ENCODE peak calls at places on chromosome 5, in nine cellular contexts. One of them, this sample, is unnamed.

GRCh38 chr5:179806250-179807045 is at the start of gene MGAT4B:
- DNase-seq in mesenchymal stem cell: peak; percentile 70
- DNase-seq in colonic mucosa: peak; percentile 83
- DNase-seq in HCT116: no peak
- DNase-seq in H1: peak; percentile 78
- DNase-seq in fibroblast of lung: peak; percentile 70
- DNase-seq in Karpas-422: peak; percentile 91
- DNase-seq in HepG2: no peak
- DNase-seq in IMR-90: peak; percentile 70
- DNase-seq in this sample: peak; percentile 48

GRCh38 chr5:32991416-32991805 is 280.3 kb downstream of the NPR3 start:
- DNase-seq in mesenchymal stem cell: no peak
- DNase-seq in colonic mucosa: no peak
- DNase-seq in HCT116: no peak
- DNase-seq in H1: no peak
- DNase-seq in fibroblast of lung: no peak
- DNase-seq in Karpas-422: no peak
- DNase-seq in HepG2: no peak
- DNase-seq in IMR-90: no peak
- DNase-seq in this sample: no peak

GRCh38 chr5:171874210-171874609 is 88.6 kb downstream of the SMIM23 start:
- DNase-seq in mesenchymal stem cell: peak; percentile 59
- DNase-seq in colonic mucosa: no peak
- DNase-seq in HCT116: no peak
- DNase-seq in H1: no peak
- DNase-seq in fibroblast of lung: peak; percentile 72
- DNase-seq in Karpas-422: no peak
- DNase-seq in HepG2: no peak
- DNase-seq in IMR-90: peak; percentile 45
- DNase-seq in this sample: no peak

GRCh38 chr5:60259730-60260129 is 366.2 kb upstream of the PDE4D start:
- DNase-seq in mesenchymal stem cell: no peak
- DNase-seq in colonic mucosa: no peak
- DNase-seq in HCT116: no peak
- DNase-seq in H1: no peak
- DNase-seq in fibroblast of lung: no peak
- DNase-seq in Karpas-422: no peak
- DNase-seq in HepG2: no peak
- DNase-seq in IMR-90: no peak
- DNase-seq in this sample: no peak

GRCh38 chr5:177116631-177117373 is 16.8 kb upstream of the NSD1 start:
- DNase-seq in mesenchymal stem cell: no peak
- DNase-seq in colonic mucosa: peak; percentile 85
- DNase-seq in HCT116: no peak
- DNase-seq in H1: peak; percentile 94
- DNase-seq in fibroblast of lung: peak; percentile 81
- DNase-seq in Karpas-422: no peak
- DNase-seq in HepG2: no peak
- DNase-seq in IMR-90: peak; percentile 53
- DNase-seq in this sample: peak; percentile 75

GRCh38 chr5:32760091-32760509 is 49.0 kb downstream of the NPR3 start:
- DNase-seq in mesenchymal stem cell: peak; percentile 92
- DNase-seq in colonic mucosa: no peak
- DNase-seq in HCT116: no peak
- DNase-seq in H1: no peak
- DNase-seq in fibroblast of lung: peak; percentile 98
- DNase-seq in Karpas-422: no peak
- DNase-seq in HepG2: peak; percentile 19
- DNase-seq in IMR-90: peak; percentile 98
- DNase-seq in this sample: peak; percentile 89

GRCh38 chr5:155082401-155082800 is 68.8 kb downstream of the KIF4B start:
- DNase-seq in mesenchymal stem cell: peak; percentile 62
- DNase-seq in colonic mucosa: no peak
- DNase-seq in HCT116: peak; percentile 28
- DNase-seq in H1: no peak
- DNase-seq in fibroblast of lung: peak; percentile 47
- DNase-seq in Karpas-422: no peak
- DNase-seq in HepG2: no peak
- DNase-seq in IMR-90: peak; percentile 84
- DNase-seq in this sample: peak; percentile 84

GRCh38 chr5:68242743-68243142 is 27.2 kb downstream of the PIK3R1 start:
- DNase-seq in mesenchymal stem cell: peak; percentile 74
- DNase-seq in colonic mucosa: no peak
- DNase-seq in HCT116: no peak
- DNase-seq in H1: no peak
- DNase-seq in fibroblast of lung: peak; percentile 56
- DNase-seq in Karpas-422: no peak
- DNase-seq in HepG2: no peak
- DNase-seq in IMR-90: peak; percentile 65
- DNase-seq in this sample: peak; percentile 74

GRCh38 chr5:123364443-123364842 is 58.8 kb downstream of the CEP120 start:
- DNase-seq in mesenchymal stem cell: peak; percentile 3
- DNase-seq in colonic mucosa: no peak
- DNase-seq in HCT116: no peak
- DNase-seq in H1: no peak
- DNase-seq in fibroblast of lung: peak; percentile 80
- DNase-seq in Karpas-422: no peak
- DNase-seq in HepG2: no peak
- DNase-seq in IMR-90: peak; percentile 77
- DNase-seq in this sample: no peak

GRCh38 chr5:173268750-173269580 is 34.0 kb upstream of the NKX2-5 start:
- DNase-seq in mesenchymal stem cell: no peak
- DNase-seq in colonic mucosa: no peak
- DNase-seq in HCT116: no peak
- DNase-seq in H1: no peak
- DNase-seq in fibroblast of lung: no peak
- DNase-seq in Karpas-422: no peak
- DNase-seq in HepG2: no peak
- DNase-seq in IMR-90: no peak
- DNase-seq in this sample: no peak

GRCh38 chr5:80711938-80712337 is 57.2 kb upstream of the DHFR start:
- DNase-seq in mesenchymal stem cell: peak; percentile 44
- DNase-seq in colonic mucosa: no peak
- DNase-seq in HCT116: peak; percentile 19
- DNase-seq in H1: no peak
- DNase-seq in fibroblast of lung: peak; percentile 47
- DNase-seq in Karpas-422: no peak
- DNase-seq in HepG2: peak; percentile 44
- DNase-seq in IMR-90: peak; percentile 34
- DNase-seq in this sample: no peak

GRCh38 chr5:160315968-160316367 is 3.6 kb upstream of the CCNJL start:
- DNase-seq in mesenchymal stem cell: peak; percentile 47
- DNase-seq in colonic mucosa: peak; percentile 69
- DNase-seq in HCT116: peak; percentile 68
- DNase-seq in H1: no peak
- DNase-seq in fibroblast of lung: no peak
- DNase-seq in Karpas-422: no peak
- DNase-seq in HepG2: peak; percentile 85
- DNase-seq in IMR-90: peak; percentile 73
- DNase-seq in this sample: peak; percentile 47

GRCh38 chr5:135012951-135013391 is 21.1 kb downstream of the PITX1 start:
- DNase-seq in mesenchymal stem cell: no peak
- DNase-seq in colonic mucosa: no peak
- DNase-seq in HCT116: no peak
- DNase-seq in H1: no peak
- DNase-seq in fibroblast of lung: no peak
- DNase-seq in Karpas-422: no peak
- DNase-seq in HepG2: no peak
- DNase-seq in IMR-90: no peak
- DNase-seq in this sample: no peak

DNA sequence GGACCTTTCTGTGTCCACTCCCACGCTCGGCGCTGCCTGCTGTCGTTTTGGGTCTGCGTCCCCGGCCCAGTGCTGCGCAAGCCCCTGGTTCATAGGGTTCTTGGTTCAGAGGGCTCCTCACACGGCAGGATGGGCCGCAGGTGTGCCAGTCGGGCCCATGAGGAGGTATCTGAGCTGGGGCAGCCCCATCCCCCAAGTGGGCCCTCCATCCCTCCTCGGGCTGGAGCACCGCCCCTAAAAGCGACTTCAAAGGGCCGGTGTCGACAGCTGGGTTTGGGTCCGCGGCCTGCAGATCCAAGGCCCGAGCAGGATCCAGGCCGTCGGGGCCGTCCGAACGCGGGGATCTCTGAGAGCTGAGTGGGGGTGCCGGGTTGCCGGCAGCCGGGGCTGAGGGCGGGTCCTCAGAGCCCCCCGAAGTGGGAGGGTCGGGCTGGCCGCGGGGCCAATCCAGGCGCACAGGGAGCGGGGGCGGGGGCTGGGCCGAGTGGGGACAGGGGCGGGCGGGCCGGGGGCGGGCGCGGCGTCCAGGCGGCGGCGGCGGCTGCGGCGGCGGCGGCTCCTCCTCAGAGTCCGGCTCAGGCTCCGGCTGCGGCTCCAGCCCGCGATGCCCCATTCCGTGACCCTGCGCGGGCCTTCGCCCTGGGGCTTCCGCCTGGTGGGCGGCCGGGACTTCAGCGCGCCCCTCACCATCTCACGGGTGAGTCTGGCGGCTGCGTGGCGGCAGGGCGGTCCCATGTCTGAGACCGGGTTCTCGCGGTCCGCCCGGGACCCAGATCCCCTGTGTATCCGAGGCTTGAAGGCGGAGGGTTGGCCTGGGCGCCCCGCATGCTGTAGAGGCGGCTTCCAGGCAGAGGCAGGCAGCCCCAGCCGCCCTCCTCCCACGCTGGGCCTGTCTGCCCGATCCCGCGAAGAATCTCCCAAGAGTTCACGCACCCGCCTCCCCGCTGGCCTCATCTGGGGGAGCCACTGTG is at the start of gene PDLIM4:
- DNase-seq in mesenchymal stem cell: peak; percentile 60
- DNase-seq in colonic mucosa: peak; percentile 23
- DNase-seq in HCT116: no peak
- DNase-seq in H1: peak; percentile 84
- DNase-seq in fibroblast of lung: peak; percentile 40
- DNase-seq in Karpas-422: no peak
- DNase-seq in HepG2: no peak
- DNase-seq in IMR-90: no peak
- DNase-seq in this sample: peak; percentile 25
- H3K4me3 ChIP-seq in mesenchymal stem cell: peak within 1 kb of the TSS; percentile 85
- H3K4me3 ChIP-seq in colonic mucosa: peak within 1 kb of the TSS; percentile 40
- H3K4me3 ChIP-seq in HCT116: no peak within 1 kb of the TSS
- H3K4me3 ChIP-seq in H1: peak within 1 kb of the TSS; percentile 63
- H3K4me3 ChIP-seq in fibroblast of lung: peak within 1 kb of the TSS; percentile 69
- H3K4me3 ChIP-seq in Karpas-422: no peak within 1 kb of the TSS
- H3K4me3 ChIP-seq in HepG2: peak within 1 kb of the TSS; percentile 54
- H3K4me3 ChIP-seq in IMR-90: peak within 1 kb of the TSS; percentile 92
- H3K4me3 ChIP-seq in this sample: peak within 1 kb of the TSS; percentile 89

GRCh38 chr5:130067364-130067763 is 163.1 kb downstream of the CHSY3 start:
- DNase-seq in mesenchymal stem cell: no peak
- DNase-seq in colonic mucosa: no peak
- DNase-seq in HCT116: no peak
- DNase-seq in H1: no peak
- DNase-seq in fibroblast of lung: no peak
- DNase-seq in Karpas-422: no peak
- DNase-seq in HepG2: no peak
- DNase-seq in IMR-90: no peak
- DNase-seq in this sample: no peak

GRCh38 chr5:130068988-130069387 is 164.7 kb downstream of the CHSY3 start:
- DNase-seq in mesenchymal stem cell: no peak
- DNase-seq in colonic mucosa: no peak
- DNase-seq in HCT116: no peak
- DNase-seq in H1: no peak
- DNase-seq in fibroblast of lung: no peak
- DNase-seq in Karpas-422: no peak
- DNase-seq in HepG2: no peak
- DNase-seq in IMR-90: no peak
- DNase-seq in this sample: no peak

GRCh38 chr5:130065617-130066016 is 161.4 kb downstream of the CHSY3 start:
- DNase-seq in mesenchymal stem cell: no peak
- DNase-seq in colonic mucosa: no peak
- DNase-seq in HCT116: no peak
- DNase-seq in H1: no peak
- DNase-seq in fibroblast of lung: no peak
- DNase-seq in Karpas-422: no peak
- DNase-seq in HepG2: no peak
- DNase-seq in IMR-90: no peak
- DNase-seq in this sample: no peak

GRCh38 chr5:130063603-130064002 is 159.3 kb downstream of the CHSY3 start:
- DNase-seq in mesenchymal stem cell: no peak
- DNase-seq in colonic mucosa: no peak
- DNase-seq in HCT116: no peak
- DNase-seq in H1: no peak
- DNase-seq in fibroblast of lung: no peak
- DNase-seq in Karpas-422: no peak
- DNase-seq in HepG2: no peak
- DNase-seq in IMR-90: no peak
- DNase-seq in this sample: no peak

DNA sequence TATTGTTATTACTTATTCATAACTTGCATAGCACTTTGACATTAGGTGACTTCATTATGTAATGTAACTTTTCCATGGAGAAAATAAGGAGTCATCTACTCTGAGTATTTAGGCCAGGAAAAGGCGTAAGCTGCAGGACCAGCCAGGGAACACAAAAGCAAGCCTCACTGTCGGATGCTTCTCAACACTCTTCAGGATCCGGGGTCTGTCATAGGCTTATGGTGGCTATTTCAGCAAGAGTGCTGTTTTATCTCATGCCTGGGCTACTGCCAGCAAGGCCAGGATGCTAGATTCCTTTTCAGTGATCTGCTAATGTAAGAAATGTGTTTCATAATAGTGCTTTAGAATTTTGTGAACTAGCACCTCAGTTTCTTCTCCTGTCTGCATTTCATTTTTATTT is 162.4 kb downstream of the CHSY3 start:
- DNase-seq in mesenchymal stem cell: peak; percentile 41
- DNase-seq in colonic mucosa: no peak
- DNase-seq in HCT116: no peak
- DNase-seq in H1: no peak
- DNase-seq in fibroblast of lung: no peak
- DNase-seq in Karpas-422: no peak
- DNase-seq in HepG2: no peak
- DNase-seq in IMR-90: no peak
- DNase-seq in this sample: peak; percentile 32
- H3K9ac ChIP-seq in mesenchymal stem cell: no peak overlapping the region
- H3K9ac ChIP-seq in colonic mucosa: no peak overlapping the region
- H3K9ac ChIP-seq in HCT116: no peak overlapping the region
- H3K9ac ChIP-seq in H1: no peak overlapping the region
- H3K9ac ChIP-seq in fibroblast of lung: no peak overlapping the region
- H3K9ac ChIP-seq in Karpas-422: no peak overlapping the region
- H3K9ac ChIP-seq in HepG2: no peak overlapping the region
- H3K9ac ChIP-seq in IMR-90: no peak overlapping the region
- H3K9ac ChIP-seq in this sample: no peak overlapping the region

GRCh38 chr5:107558951-107559350 is 111.8 kb downstream of the EFNA5 start:
- DNase-seq in mesenchymal stem cell: no peak
- DNase-seq in colonic mucosa: no peak
- DNase-seq in HCT116: no peak
- DNase-seq in H1: no peak
- DNase-seq in fibroblast of lung: no peak
- DNase-seq in Karpas-422: no peak
- DNase-seq in HepG2: no peak
- DNase-seq in IMR-90: no peak
- DNase-seq in this sample: no peak
- H3K27ac ChIP-seq in mesenchymal stem cell: no peak overlapping the region
- H3K27ac ChIP-seq in colonic mucosa: no peak overlapping the region
- H3K27ac ChIP-seq in HCT116: no peak overlapping the region
- H3K27ac ChIP-seq in H1: no peak overlapping the region
- H3K27ac ChIP-seq in fibroblast of lung: no peak overlapping the region
- H3K27ac ChIP-seq in Karpas-422: no peak overlapping the region
- H3K27ac ChIP-seq in HepG2: no peak overlapping the region
- H3K27ac ChIP-seq in IMR-90: no peak overlapping the region
- H3K27ac ChIP-seq in this sample: no peak overlapping the region

DNA sequence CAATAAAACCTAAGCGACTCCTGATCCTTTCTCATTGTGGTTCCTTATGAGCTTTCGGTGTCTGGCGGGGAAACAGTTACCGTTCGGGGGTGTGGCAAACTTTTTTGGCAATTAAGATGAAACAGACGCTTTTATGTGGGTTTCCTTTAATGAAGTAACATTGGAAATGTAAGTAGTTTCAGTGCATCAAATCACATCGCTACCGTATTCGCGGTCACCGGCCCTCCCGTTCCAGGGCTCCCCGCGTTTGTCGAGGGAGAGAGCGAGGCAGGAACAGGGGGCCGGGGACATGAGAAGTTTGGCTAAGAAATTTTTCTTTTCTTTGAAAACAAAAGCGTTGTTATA is 3.9 kb upstream of the IRX2 start:
- DNase-seq in mesenchymal stem cell: no peak
- DNase-seq in colonic mucosa: no peak
- DNase-seq in HCT116: no peak
- DNase-seq in H1: no peak
- DNase-seq in fibroblast of lung: no peak
- DNase-seq in Karpas-422: no peak
- DNase-seq in HepG2: no peak
- DNase-seq in IMR-90: no peak
- DNase-seq in this sample: no peak
- H3K4me3 ChIP-seq in mesenchymal stem cell: peak overlapping the region; percentile 89
- H3K4me3 ChIP-seq in colonic mucosa: no peak overlapping the region
- H3K4me3 ChIP-seq in HCT116: no peak overlapping the region
- H3K4me3 ChIP-seq in H1: peak overlapping the region; percentile 76
- H3K4me3 ChIP-seq in fibroblast of lung: no peak overlapping the region
- H3K4me3 ChIP-seq in Karpas-422: no peak overlapping the region
- H3K4me3 ChIP-seq in HepG2: no peak overlapping the region
- H3K4me3 ChIP-seq in IMR-90: no peak overlapping the region
- H3K4me3 ChIP-seq in this sample: peak overlapping the region; percentile 65